ENCODE peak calls at places on chromosomes 13 and 19, in four cellular contexts. One of them, this sample, is unnamed.

GRCh38 chr13:49308977-49309408 is 61.3 kb downstream of the CDADC1 start:
- DNase-seq in GM23338: no peak
- DNase-seq in hepatocyte: no peak
- DNase-seq in endothelial cell of umbilical vein: peak
- DNase-seq in this sample: no peak

GRCh38 chr13:24355103-24355502 is 45.7 kb downstream of the C1QTNF9 start:
- DNase-seq in GM23338: no peak
- DNase-seq in hepatocyte: no peak
- DNase-seq in endothelial cell of umbilical vein: no peak
- DNase-seq in this sample: no peak

GRCh38 chr13:50685491-50685890 is 158.0 kb downstream of the DLEU7 start:
- DNase-seq in GM23338: peak
- DNase-seq in hepatocyte: no peak
- DNase-seq in endothelial cell of umbilical vein: peak
- DNase-seq in this sample: no peak

GRCh38 chr13:29750178-29750530 is 100.3 kb downstream of the UBL3 start:
- DNase-seq in GM23338: no peak
- DNase-seq in hepatocyte: no peak
- DNase-seq in endothelial cell of umbilical vein: no peak
- DNase-seq in this sample: no peak

GRCh38 chr19:6232567-6232966 is 47.2 kb downstream of the MLLT1 start:
- DNase-seq in GM23338: no peak
- DNase-seq in hepatocyte: no peak
- DNase-seq in endothelial cell of umbilical vein: no peak
- DNase-seq in this sample: no peak

GRCh38 chr13:94556646-94557045 is 39.3 kb downstream of the TGDS start:
- DNase-seq in GM23338: no peak
- DNase-seq in hepatocyte: no peak
- DNase-seq in endothelial cell of umbilical vein: peak
- DNase-seq in this sample: no peak

GRCh38 chr19:58054792-58055482 is 4.1 kb upstream of the ZNF135 start:
- DNase-seq in GM23338: peak
- DNase-seq in hepatocyte: no peak
- DNase-seq in endothelial cell of umbilical vein: no peak
- DNase-seq in this sample: no peak

GRCh38 chr13:71913717-71914116 is 46.7 kb upstream of the DACH1 start:
- DNase-seq in GM23338: no peak
- DNase-seq in hepatocyte: no peak
- DNase-seq in endothelial cell of umbilical vein: no peak
- DNase-seq in this sample: no peak

GRCh38 chr19:51702103-51702753 is 9.1 kb downstream of the SPACA6 start:
- DNase-seq in GM23338: peak
- DNase-seq in hepatocyte: peak
- DNase-seq in endothelial cell of umbilical vein: peak
- DNase-seq in this sample: no peak

GRCh38 chr13:79056706-79057105 is 349.3 kb downstream of the RBM26 start:
- DNase-seq in GM23338: peak
- DNase-seq in hepatocyte: no peak
- DNase-seq in endothelial cell of umbilical vein: no peak
- DNase-seq in this sample: no peak

GRCh38 chr13:42769650-42770049 is 11.7 kb upstream of the FAM216B start:
- DNase-seq in GM23338: peak
- DNase-seq in hepatocyte: no peak
- DNase-seq in endothelial cell of umbilical vein: no peak
- DNase-seq in this sample: no peak

GRCh38 chr13:102903659-102904407 is 58.0 kb downstream of the ERCC5 start:
- DNase-seq in GM23338: peak
- DNase-seq in hepatocyte: no peak
- DNase-seq in endothelial cell of umbilical vein: peak
- DNase-seq in this sample: no peak

GRCh38 chr19:13831560-13832056 is 36.4 kb downstream of the ZSWIM4 start:
- DNase-seq in GM23338: no peak
- DNase-seq in hepatocyte: no peak
- DNase-seq in endothelial cell of umbilical vein: no peak
- DNase-seq in this sample: no peak

GRCh38 chr19:54461201-54462071 is 2.1 kb downstream of the LENG9 start:
- DNase-seq in GM23338: no peak
- DNase-seq in hepatocyte: no peak
- DNase-seq in endothelial cell of umbilical vein: peak
- DNase-seq in this sample: no peak

GRCh38 chr19:40805258-40805868 is 6.4 kb downstream of the EGLN2 start:
- DNase-seq in GM23338: no peak
- DNase-seq in hepatocyte: no peak
- DNase-seq in endothelial cell of umbilical vein: no peak
- DNase-seq in this sample: no peak

GRCh38 chr19:33325920-33326319 is 23.6 kb upstream of the CEBPA start:
- DNase-seq in GM23338: no peak
- DNase-seq in hepatocyte: no peak
- DNase-seq in endothelial cell of umbilical vein: no peak
- DNase-seq in this sample: no peak

GRCh38 chr13:76641056-76641455 is 245.1 kb downstream of the KCTD12 start:
- DNase-seq in GM23338: no peak
- DNase-seq in hepatocyte: no peak
- DNase-seq in endothelial cell of umbilical vein: no peak
- DNase-seq in this sample: no peak

GRCh38 chr13:48770372-48770771 is 116.6 kb downstream of the CYSLTR2 start:
- DNase-seq in GM23338: no peak
- DNase-seq in hepatocyte: no peak
- DNase-seq in endothelial cell of umbilical vein: no peak
- DNase-seq in this sample: no peak

GRCh38 chr19:40229926-40230417 is 3.5 kb upstream of the CCNP start:
- DNase-seq in GM23338: no peak
- DNase-seq in hepatocyte: no peak
- DNase-seq in endothelial cell of umbilical vein: no peak
- DNase-seq in this sample: no peak

GRCh38 chr19:42762782-42763181 is 2.7 kb downstream of the PSG8 start:
- DNase-seq in GM23338: no peak
- DNase-seq in hepatocyte: no peak
- DNase-seq in endothelial cell of umbilical vein: no peak
- DNase-seq in this sample: no peak

GRCh38 chr13:99044764-99045163 is 66.9 kb upstream of the DOCK9 start:
- DNase-seq in GM23338: no peak
- DNase-seq in hepatocyte: no peak
- DNase-seq in endothelial cell of umbilical vein: no peak
- DNase-seq in this sample: no peak

GRCh38 chr13:71704650-71705049 is 162.4 kb downstream of the DACH1 start:
- DNase-seq in GM23338: no peak
- DNase-seq in hepatocyte: no peak
- DNase-seq in endothelial cell of umbilical vein: no peak
- DNase-seq in this sample: no peak

GRCh38 chr13:99007414-99007986 is 29.6 kb upstream of the DOCK9 start:
- DNase-seq in GM23338: no peak
- DNase-seq in hepatocyte: no peak
- DNase-seq in endothelial cell of umbilical vein: no peak
- DNase-seq in this sample: no peak

GRCh38 chr13:69935043-69935442 is 172.6 kb upstream of the ATXN8OS start:
- DNase-seq in GM23338: no peak
- DNase-seq in hepatocyte: no peak
- DNase-seq in endothelial cell of umbilical vein: no peak
- DNase-seq in this sample: peak

GRCh38 chr19:42394751-42395150 is 4.7 kb upstream of the CNFN start:
- DNase-seq in GM23338: no peak
- DNase-seq in hepatocyte: no peak
- DNase-seq in endothelial cell of umbilical vein: no peak
- DNase-seq in this sample: no peak

GRCh38 chr19:1471514-1472107 is 7.4 kb downstream of the C19orf25 start:
- DNase-seq in GM23338: no peak
- DNase-seq in hepatocyte: no peak
- DNase-seq in endothelial cell of umbilical vein: no peak
- DNase-seq in this sample: no peak

GRCh38 chr19:10780368-10780767 is 55.6 kb downstream of the TMED1 start:
- DNase-seq in GM23338: no peak
- DNase-seq in hepatocyte: no peak
- DNase-seq in endothelial cell of umbilical vein: peak
- DNase-seq in this sample: no peak

GRCh38 chr19:19240476-19240875 is 28.7 kb downstream of the NCAN start:
- DNase-seq in GM23338: no peak
- DNase-seq in hepatocyte: no peak
- DNase-seq in endothelial cell of umbilical vein: no peak
- DNase-seq in this sample: no peak

GRCh38 chr13:50584856-50585580 is 258.5 kb downstream of the DLEU7 start:
- DNase-seq in GM23338: peak
- DNase-seq in hepatocyte: no peak
- DNase-seq in endothelial cell of umbilical vein: no peak
- DNase-seq in this sample: no peak

GRCh38 chr13:88417801-88418200 is 746.6 kb downstream of the SLITRK5 start:
- DNase-seq in GM23338: no peak
- DNase-seq in hepatocyte: no peak
- DNase-seq in endothelial cell of umbilical vein: no peak
- DNase-seq in this sample: no peak

GRCh38 chr13:34657716-34658115 is 284.4 kb upstream of the NBEA start:
- DNase-seq in GM23338: no peak
- DNase-seq in hepatocyte: no peak
- DNase-seq in endothelial cell of umbilical vein: no peak
- DNase-seq in this sample: no peak

GRCh38 chr19:49071860-49072547 is 495 bp downstream of the KCNA7 start:
- DNase-seq in GM23338: peak
- DNase-seq in hepatocyte: no peak
- DNase-seq in endothelial cell of umbilical vein: no peak
- DNase-seq in this sample: no peak

DNA sequence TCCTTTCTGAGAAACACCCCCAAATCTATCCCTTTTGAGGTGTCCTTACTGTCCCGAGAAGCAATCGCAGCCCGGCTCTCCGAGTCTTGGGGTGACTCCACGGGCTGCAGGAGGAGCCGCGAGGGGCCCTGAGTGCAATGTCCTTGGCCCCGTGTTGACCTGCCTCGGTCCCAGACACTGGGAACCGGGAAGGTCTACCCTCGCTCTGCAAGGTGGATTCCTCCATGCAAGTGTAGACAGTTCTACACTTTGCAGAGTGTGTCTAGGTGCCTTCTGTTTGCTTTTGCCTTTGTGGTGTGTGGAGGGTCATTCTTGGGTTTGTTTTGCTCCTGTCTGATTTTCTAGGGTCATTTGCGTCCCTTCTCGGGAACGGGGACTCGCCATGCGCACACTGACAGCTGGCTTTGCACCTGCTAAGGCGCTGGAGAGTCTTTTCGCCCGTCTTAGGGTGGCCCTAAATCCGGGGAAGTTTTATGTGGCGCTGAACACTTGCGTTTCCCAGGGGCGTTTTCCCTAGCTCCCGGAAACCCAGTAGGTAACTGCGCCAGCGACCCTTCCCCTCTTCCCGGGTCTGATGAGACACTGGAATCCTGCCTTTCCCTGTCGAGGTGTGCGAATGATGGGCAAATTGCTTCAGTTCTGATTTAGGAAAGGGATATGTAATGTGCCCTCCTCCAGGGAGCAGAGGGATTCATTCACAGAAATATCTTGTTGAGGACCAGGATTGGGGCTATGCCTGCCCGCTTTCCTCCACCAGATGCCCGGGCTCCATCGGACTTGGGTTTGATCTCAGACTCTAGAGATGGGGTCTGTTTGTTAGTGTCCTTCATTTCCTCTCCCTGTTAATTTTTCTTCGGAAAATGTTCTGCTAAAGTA is 755 bp downstream of the SERTM1 start:
- DNase-seq in GM23338: peak
- DNase-seq in hepatocyte: no peak
- DNase-seq in endothelial cell of umbilical vein: no peak
- DNase-seq in this sample: no peak
- H3K4me3 ChIP-seq in GM23338: peak
- H3K4me3 ChIP-seq in hepatocyte: peak
- H3K4me3 ChIP-seq in endothelial cell of umbilical vein: no peak
- H3K4me3 ChIP-seq in this sample: no peak

GRCh38 chr19:27906081-27906480 is 1306.9 kb downstream of the UQCRFS1 start:
- DNase-seq in GM23338: no peak
- DNase-seq in hepatocyte: no peak
- DNase-seq in endothelial cell of umbilical vein: no peak
- DNase-seq in this sample: no peak
- H2AFZ ChIP-seq in GM23338: no peak
- H2AFZ ChIP-seq in hepatocyte: no peak
- H2AFZ ChIP-seq in endothelial cell of umbilical vein: no peak
- H2AFZ ChIP-seq in this sample: no peak

GRCh38 chr19:5063873-5064645 is 95.1 kb downstream of the KDM4B start:
- DNase-seq in GM23338: no peak
- DNase-seq in hepatocyte: no peak
- DNase-seq in endothelial cell of umbilical vein: no peak
- DNase-seq in this sample: no peak
- H3K4me3 ChIP-seq in GM23338: no peak
- H3K4me3 ChIP-seq in hepatocyte: no peak
- H3K4me3 ChIP-seq in endothelial cell of umbilical vein: no peak
- H3K4me3 ChIP-seq in this sample: no peak

DNA sequence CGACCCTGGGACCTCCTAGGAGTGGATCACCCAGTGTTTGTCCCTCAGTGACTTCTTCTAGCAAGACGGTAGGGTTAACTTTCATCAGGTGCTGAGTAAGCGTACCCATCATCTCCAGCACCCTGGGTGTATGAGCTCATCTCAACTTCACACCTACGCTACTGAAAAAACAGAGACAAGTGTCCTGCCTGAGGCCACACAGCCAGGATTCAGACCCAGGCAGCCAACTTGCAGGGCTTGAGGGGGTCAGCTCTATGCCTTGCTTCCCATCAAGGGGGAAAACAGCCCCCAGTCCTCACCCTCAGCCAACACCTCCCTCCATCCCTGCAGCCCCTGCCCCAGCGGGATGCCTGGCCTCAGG is 4.6 kb downstream of the TLE2 start:
- DNase-seq in GM23338: no peak
- DNase-seq in hepatocyte: no peak
- DNase-seq in endothelial cell of umbilical vein: no peak
- DNase-seq in this sample: no peak
- H2AFZ ChIP-seq in GM23338: peak
- H2AFZ ChIP-seq in hepatocyte: no peak
- H2AFZ ChIP-seq in endothelial cell of umbilical vein: no peak
- H2AFZ ChIP-seq in this sample: no peak

GRCh38 chr13:107865643-107866006 is 349.7 kb downstream of the LIG4 start:
- DNase-seq in GM23338: no peak
- DNase-seq in hepatocyte: no peak
- DNase-seq in endothelial cell of umbilical vein: no peak
- DNase-seq in this sample: no peak

GRCh38 chr13:107866007-107866665 is 349.2 kb downstream of the LIG4 start:
- DNase-seq in GM23338: peak
- DNase-seq in hepatocyte: peak
- DNase-seq in endothelial cell of umbilical vein: peak
- DNase-seq in this sample: no peak

GRCh38 chr13:107864543-107865460 is 350.5 kb downstream of the LIG4 start:
- DNase-seq in GM23338: peak
- DNase-seq in hepatocyte: peak
- DNase-seq in endothelial cell of umbilical vein: peak
- DNase-seq in this sample: peak

GRCh38 chr13:107867701-107868661 is 347.4 kb downstream of the LIG4 start:
- DNase-seq in GM23338: peak
- DNase-seq in hepatocyte: peak
- DNase-seq in endothelial cell of umbilical vein: peak
- DNase-seq in this sample: no peak

GRCh38 chr13:107866666-107867623 is 348.4 kb downstream of the LIG4 start:
- DNase-seq in GM23338: peak
- DNase-seq in hepatocyte: peak
- DNase-seq in endothelial cell of umbilical vein: peak
- DNase-seq in this sample: no peak
- H3K4me3 ChIP-seq in GM23338: peak
- H3K4me3 ChIP-seq in hepatocyte: peak
- H3K4me3 ChIP-seq in endothelial cell of umbilical vein: peak
- H3K4me3 ChIP-seq in this sample: peak

This sample was measured in HepG2.